ENCODE peak calls at places on chromosomes 16 and 17, in five cellular contexts. J, Z, I, K and X are unnamed samples.

GRCh38 chr16:66116163-66116792 is 250.2 kb upstream of the CDH5 start:
- DNase-seq in J (no peak), Z (no peak), I (no peak), K (no peak), X (no peak)

GRCh38 chr17:30323895-30324319 is 9.9 kb downstream of the TMIGD1 start:
- DNase-seq in J (peak), Z (no peak), I (no peak), K (peak), X (no peak)

GRCh38 chr17:79801156-79802038 is 4.5 kb upstream of the CBX8 start:
- DNase-seq in J (no peak), Z (no peak), I (no peak), K (no peak), X (no peak)

GRCh38 chr16:73179671-73180370 is 131.9 kb upstream of the ZFHX3 start:
- DNase-seq in J (no peak), Z (no peak), I (peak), K (no peak), X (no peak)

GRCh38 chr16:81524382-81524781 is 79.8 kb downstream of the CMIP start:
- DNase-seq in J (no peak), Z (no peak), I (no peak), K (no peak), X (no peak)

GRCh38 chr16:51753382-51753781 is 602.3 kb upstream of the SALL1 start:
- DNase-seq in J (no peak), Z (no peak), I (no peak), K (no peak), X (no peak)

GRCh38 chr17:59038734-59039133 is 67.9 kb downstream of the TRIM37 start:
- DNase-seq in J (peak), Z (no peak), I (no peak), K (no peak), X (no peak)

GRCh38 chr16:60180609-60181008 is 1446.5 kb upstream of the GOT2 start:
- DNase-seq in J (no peak), Z (no peak), I (no peak), K (no peak), X (no peak)

GRCh38 chr17:38605852-38606645 is at the start of gene SRCIN1:
- DNase-seq in J (peak), Z (peak), I (peak), K (no peak), X (peak)
- TF ChIP-seq CTCF in J (peak), Z (peak), I (peak), K (no peak), X (peak)

DNA sequence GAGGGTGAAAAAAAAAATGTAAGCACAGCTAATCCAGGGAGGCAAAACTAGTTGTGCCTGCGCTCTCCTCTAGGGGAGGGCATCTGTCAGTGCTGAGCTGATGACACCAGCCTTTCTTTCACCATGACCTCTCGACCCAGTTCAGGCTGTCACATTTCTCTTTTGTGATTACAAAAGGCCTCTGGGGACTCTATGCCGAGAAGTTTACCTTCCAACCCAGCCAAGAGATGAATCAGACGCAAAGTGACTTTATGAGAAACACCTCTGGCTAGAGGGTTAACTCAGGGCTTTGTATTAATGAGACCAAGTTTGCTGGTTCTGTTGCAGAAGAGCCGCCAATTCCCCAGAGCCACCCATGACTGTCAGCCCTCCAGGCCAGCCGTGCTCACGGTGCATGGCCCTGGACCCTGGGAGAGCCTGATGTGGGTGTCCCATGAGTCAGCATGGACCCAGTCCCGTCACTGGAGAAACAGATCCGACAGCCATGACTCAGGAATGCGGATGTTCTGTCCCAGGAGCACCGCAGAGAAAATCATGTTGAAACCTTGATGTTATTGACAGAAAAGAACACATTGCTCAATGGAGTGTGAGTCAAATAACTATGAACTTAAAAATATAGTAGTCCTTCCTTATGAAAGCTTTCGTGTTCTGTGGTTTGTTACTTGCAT is 437.2 kb downstream of the HS3ST3B1 start:
- DNase-seq in J (peak), Z (no peak), I (peak), K (peak), X (no peak)
- TF ChIP-seq CTCF in J (peak), Z (peak), I (no peak), K (no peak), X (no peak)

DNA sequence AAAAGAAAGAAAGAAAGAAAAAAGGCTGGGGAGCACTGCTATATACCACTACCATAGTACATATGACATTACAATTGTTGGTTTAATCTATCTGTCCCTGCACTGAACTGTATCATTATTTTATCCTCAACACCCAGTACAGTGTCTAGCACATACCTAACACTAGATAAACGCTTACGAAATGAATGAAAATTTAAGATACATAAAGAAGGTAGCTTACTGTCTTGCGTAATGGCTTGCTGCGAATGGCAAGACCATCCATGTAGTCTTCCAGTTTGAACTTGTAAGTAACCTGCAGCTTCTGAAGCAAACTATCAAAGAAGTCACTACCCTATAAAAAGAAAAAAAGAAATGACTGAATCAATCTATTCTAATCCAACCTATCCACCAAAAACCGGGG is 6.6 kb downstream of the SMG6 start:
- DNase-seq in J (no peak), Z (no peak), I (no peak), K (no peak), X (no peak)
- TF ChIP-seq CTCF in J (no peak), Z (no peak), I (no peak), K (no peak), X (no peak)

GRCh38 chr17:49917771-49918170 is 51.2 kb upstream of the DLX4 start:
- DNase-seq in J (no peak), Z (no peak), I (no peak), K (no peak), X (no peak)
- TF ChIP-seq CTCF in J (no peak), Z (no peak), I (no peak), K (no peak), X (no peak)

DNA sequence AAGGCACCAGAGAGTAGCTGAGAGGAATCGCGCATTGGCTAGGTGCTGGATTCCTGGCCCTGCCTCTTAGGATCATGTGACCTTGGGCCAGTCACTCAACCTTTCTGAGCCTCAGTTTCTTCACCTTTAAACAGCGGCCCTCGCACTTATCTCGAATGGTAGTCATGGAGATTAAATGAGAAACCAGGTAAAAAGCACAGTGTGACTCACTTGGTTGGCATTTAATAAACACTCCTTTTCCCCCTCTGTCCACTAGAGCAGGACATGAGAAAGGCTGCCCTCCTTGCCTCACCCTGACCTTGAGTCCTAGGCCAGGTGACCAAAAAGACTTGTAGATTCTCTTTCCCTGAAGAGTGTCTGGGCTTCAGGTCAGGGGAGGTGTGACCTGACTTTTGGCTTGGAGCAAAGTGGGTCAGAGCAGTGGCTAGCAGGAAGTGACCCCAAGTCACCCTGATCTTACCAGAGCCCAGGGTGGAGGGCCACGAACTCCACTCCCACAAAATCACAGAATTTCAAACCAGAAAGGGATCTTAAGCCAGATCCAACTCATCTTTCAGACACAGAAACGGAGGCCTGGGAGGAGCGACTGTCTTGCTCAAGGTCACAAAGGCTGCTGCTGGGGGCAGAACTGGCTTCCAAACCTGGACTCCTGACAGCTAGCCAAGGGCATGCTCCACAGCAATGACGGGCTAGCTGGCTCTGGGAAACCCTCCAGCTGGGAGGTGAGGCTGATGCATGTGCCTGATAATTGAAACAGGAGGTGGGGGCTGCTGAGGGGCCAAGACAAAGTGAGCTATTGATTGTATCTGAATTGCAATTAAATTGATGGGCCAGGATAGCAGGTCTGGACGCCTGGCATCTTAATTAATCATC is 65.2 kb downstream of the PIPOX start:
- DNase-seq in J (no peak), Z (no peak), I (peak), K (no peak), X (no peak)
- TF ChIP-seq CTCF in J (no peak), Z (no peak), I (no peak), K (no peak), X (no peak)

GRCh38 chr17:75542728-75543336 is 17.3 kb downstream of the LLGL2 start:
- DNase-seq in J (no peak), Z (no peak), I (no peak), K (no peak), X (no peak)

GRCh38 chr17:75544250-75544649 is 18.8 kb downstream of the LLGL2 start:
- DNase-seq in J (no peak), Z (no peak), I (no peak), K (no peak), X (no peak)

GRCh38 chr17:75539969-75540729 is 14.7 kb downstream of the LLGL2 start:
- DNase-seq in J (no peak), Z (no peak), I (no peak), K (no peak), X (no peak)

GRCh38 chr17:75540923-75541503 is 15.5 kb downstream of the LLGL2 start:
- DNase-seq in J (no peak), Z (no peak), I (no peak), K (no peak), X (no peak)

GRCh38 chr17:75542184-75542583 is 16.7 kb downstream of the LLGL2 start:
- DNase-seq in J (no peak), Z (no peak), I (no peak), K (no peak), X (no peak)
- TF ChIP-seq CTCF in J (no peak), Z (no peak), I (no peak), K (no peak), X (no peak)

DNA sequence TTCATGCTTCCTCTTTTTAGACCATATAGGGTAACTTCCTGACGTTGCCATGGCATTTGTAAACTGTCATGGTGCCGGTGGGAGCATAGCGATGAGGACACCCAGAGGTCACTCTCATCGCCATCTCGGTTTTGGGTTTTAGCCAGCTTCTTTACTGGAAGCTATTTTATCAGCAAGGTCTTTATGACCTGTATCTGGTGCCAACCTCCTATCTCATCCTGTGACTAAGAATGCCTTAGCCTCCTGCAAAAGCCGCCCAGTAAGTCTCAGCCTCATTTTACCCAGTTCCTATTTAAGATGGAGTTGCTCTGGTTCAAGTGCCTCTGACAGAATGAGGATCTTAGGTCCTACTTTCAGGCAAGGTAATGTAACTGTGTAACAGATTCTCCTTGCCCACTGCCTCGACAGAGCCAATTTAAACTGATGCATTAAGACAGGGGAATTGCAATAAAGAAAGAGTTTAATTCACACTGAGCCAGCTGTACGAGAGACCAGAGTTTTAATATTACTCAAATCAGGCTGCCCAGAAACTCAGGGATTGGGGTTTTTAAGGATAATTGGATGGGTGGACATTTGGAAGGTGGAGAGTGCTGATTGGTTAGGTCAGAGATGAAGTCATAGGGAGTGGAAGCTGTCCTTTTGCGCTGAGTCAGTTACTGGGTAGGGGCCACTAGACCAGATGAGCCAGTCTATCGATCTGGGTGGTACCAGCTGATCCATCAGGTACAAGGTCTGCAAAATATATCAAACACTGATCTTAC is 59.9 kb upstream of the ATF7IP2 start:
- DNase-seq in J (no peak), Z (no peak), I (no peak), K (no peak), X (no peak)
- TF ChIP-seq CTCF in J (no peak), Z (no peak), I (no peak), K (no peak), X (no peak)

DNA sequence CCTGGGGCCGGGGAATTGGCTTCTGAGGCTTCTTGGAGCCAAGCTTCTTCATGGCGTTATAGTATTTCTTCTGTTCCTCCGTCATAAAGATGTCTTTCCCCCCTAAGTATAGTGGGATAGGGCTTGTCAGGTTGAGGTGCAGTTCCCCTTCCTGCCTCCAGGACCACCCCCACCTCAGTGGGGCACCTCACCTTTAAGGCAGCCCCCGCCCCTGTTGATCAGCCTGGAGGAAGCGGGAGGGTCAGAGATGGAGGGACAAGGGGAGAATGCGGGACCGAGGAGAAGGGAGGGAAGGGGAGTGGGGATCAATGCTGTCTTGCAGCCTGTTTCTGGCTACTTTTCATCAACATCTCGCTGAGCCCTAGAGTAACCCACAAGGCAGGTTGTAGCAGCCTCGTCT is 11.6 kb upstream of the CD79B start:
- DNase-seq in J (no peak), Z (no peak), I (no peak), K (no peak), X (no peak)
- TF ChIP-seq CTCF in J (no peak), Z (peak), I (no peak), K (no peak), X (peak)

GRCh38 chr17:27245230-27245696 is 48.7 kb upstream of the WSB1 start:
- DNase-seq in J (peak), Z (peak), I (peak), K (peak), X (peak)
- TF ChIP-seq CTCF in J (peak), Z (peak), I (peak), K (no peak), X (no peak)

GRCh38 chr16:48523415-48524204 is 86.4 kb downstream of the N4BP1 start:
- DNase-seq in J (no peak), Z (no peak), I (no peak), K (no peak), X (no peak)

GRCh38 chr16:48524348-48525200 is 85.4 kb downstream of the N4BP1 start:
- DNase-seq in J (no peak), Z (no peak), I (no peak), K (no peak), X (no peak)

GRCh38 chr16:48525201-48526057 is 84.6 kb downstream of the N4BP1 start:
- DNase-seq in J (no peak), Z (no peak), I (no peak), K (no peak), X (no peak)

GRCh38 chr16:48526958-48527331 is 83.0 kb downstream of the N4BP1 start:
- DNase-seq in J (no peak), Z (no peak), I (no peak), K (no peak), X (no peak)

DNA sequence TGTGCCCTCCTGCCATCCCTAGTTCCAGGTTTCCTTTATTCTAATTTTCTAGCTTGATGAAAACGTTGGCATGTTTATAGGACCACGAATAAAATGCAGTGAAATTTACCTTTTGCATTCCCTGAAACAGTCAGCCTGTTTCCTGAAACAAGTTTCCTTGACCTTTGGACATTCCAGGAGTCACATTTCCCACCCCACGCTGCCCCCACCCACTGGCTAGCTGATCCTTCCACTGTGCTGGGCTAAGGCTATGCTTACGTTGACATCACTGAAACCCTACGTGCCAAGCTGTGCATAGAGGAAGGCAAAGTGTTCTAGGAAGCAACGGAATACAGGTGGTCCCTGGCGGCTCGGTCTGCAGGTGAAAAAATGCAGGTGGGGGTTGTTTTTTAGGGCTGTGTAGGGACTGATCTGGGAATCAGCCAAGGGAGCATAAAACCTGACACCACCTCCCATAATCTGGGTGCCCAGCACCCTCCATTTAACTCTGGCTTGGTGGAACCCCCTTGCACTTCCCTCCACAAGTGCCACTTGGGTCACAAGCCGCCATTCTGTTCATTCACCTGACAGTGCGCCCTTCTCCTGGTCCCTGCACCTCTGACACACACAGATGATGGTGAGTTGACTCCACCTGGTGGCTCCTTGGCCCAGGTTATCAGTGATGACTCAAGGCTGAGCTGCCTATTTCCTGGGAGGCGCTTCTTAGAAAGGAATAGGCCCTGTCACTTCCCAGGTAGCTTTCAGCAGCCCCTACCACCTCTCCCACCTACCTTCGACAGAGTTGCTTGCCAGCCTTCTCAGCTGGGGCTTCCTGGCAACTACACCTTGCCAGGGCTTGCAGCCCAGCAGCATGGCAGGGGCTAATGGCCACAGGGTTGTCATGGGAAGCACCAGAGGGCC is 83.7 kb downstream of the N4BP1 start:
- DNase-seq in J (no peak), Z (no peak), I (no peak), K (no peak), X (no peak)
- TF ChIP-seq CTCF in J (peak), Z (no peak), I (no peak), K (no peak), X (no peak)